ENCODE peak calls at places on chromosome 15, in seven cellular contexts. U is Peyer's patch, Y is heart left ventricle, K is endothelial cell of umbilical vein, F is HepG2, D is adrenal gland, S is uterus. A is an unnamed sample.

GRCh38 chr15:96560246-96560895 is 229.9 kb downstream of the NR2F2 start:
- DNase-seq in U (no peak), Y (no peak), K (no peak), F (no peak), D (no peak), S (no peak), A (no peak)

GRCh38 chr15:82873000-82873680 is 63.7 kb downstream of the WHAMM start:
- DNase-seq in U (no peak), Y (no peak), K (no peak), F (no peak), D (no peak), S (no peak), A (no peak)

GRCh38 chr15:71755571-71755970 is 54.8 kb upstream of the NR2E3 start:
- DNase-seq in U (no peak), Y (no peak), K (peak), F (no peak), D (no peak), S (no peak), A (no peak)

GRCh38 chr15:78034495-78035191 is 42.9 kb downstream of the TBC1D2B start:
- DNase-seq in U (no peak), Y (no peak), K (peak), F (no peak), D (no peak), S (no peak), A (peak)

GRCh38 chr15:45588199-45588910 is 1.2 kb downstream of the BLOC1S6 start:
- DNase-seq in U (no peak), Y (no peak), K (peak), F (peak), D (no peak), S (no peak), A (peak)

GRCh38 chr15:65655026-65655425 is 33.3 kb downstream of the SLC24A1 start:
- DNase-seq in U (no peak), Y (no peak), K (no peak), F (peak), D (no peak), S (no peak), A (no peak)

GRCh38 chr15:37095993-37096877 is 4.1 kb downstream of the MEIS2 start:
- DNase-seq in U (no peak), Y (no peak), K (peak), F (no peak), D (peak), S (peak), A (no peak)

GRCh38 chr15:71302861-71303410 is 187.7 kb downstream of the THSD4 start:
- DNase-seq in U (no peak), Y (no peak), K (no peak), F (no peak), D (no peak), S (no peak), A (no peak)

GRCh38 chr15:31327674-31328424 is 1.2 kb downstream of the KLF13 start:
- DNase-seq in U (peak), Y (peak), K (peak), F (peak), D (peak), S (peak), A (peak)

GRCh38 chr15:82810061-82810862 is 834 bp downstream of the WHAMM start:
- DNase-seq in U (peak), Y (peak), K (peak), F (peak), D (peak), S (peak), A (peak)

GRCh38 chr15:48313216-48313615 is 18.0 kb upstream of the DUT start:
- DNase-seq in U (no peak), Y (no peak), K (no peak), F (no peak), D (no peak), S (no peak), A (no peak)

GRCh38 chr15:63283126-63283525 is 5.7 kb downstream of the APH1B start:
- DNase-seq in U (no peak), Y (no peak), K (no peak), F (no peak), D (peak), S (no peak), A (no peak)

GRCh38 chr15:70585707-70586034 is 177.7 kb downstream of the UACA start:
- DNase-seq in U (no peak), Y (no peak), K (no peak), F (peak), D (no peak), S (no peak), A (no peak)

GRCh38 chr15:55255714-55256113 is 33.9 kb downstream of the RAB27A start:
- DNase-seq in U (no peak), Y (no peak), K (peak), F (no peak), D (no peak), S (no peak), A (peak)

GRCh38 chr15:31867536-31868442 is 162.5 kb upstream of the CHRNA7 start:
- DNase-seq in U (peak), Y (peak), K (peak), F (peak), D (peak), S (peak), A (peak)

DNA sequence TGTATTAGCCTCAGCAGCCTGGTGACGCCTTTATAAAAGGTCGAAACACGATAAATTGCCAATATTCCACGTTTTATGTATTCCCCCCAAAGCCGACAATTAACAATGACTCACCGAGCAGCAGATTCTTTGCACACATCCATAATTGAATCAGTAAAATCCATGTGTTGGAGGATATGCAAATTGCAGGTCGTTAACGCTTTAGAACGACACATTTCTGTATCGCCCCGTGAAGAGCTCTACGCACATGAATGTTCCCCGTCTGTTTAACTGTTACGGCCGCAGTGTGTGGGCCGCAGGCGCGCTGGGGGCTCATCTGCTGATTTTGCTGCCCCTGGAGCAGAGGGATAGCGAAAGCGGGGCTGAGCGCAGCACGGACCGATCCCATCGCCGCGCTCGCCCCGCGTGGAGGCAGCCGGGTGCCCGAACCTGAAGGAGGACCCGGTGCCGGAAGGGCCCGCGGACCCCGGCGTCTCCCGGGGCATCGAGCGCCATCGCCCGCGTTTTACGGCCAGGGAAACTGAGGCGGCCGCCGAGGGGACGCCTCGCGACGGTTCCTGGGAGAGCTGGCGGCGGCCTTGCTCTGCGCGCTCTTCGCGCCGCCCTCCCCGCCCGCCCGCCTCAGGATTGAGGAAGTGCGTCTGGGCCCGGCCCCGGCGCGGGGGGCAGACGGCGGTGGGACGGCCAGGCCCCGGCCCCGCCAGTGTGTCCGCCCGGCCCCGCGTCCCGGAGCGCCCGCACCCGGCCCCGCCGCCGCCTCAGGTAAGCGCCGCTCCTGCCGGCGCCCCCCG is at the start of gene LRRK1:
- DNase-seq in U (peak), Y (peak), K (peak), F (no peak), D (peak), S (no peak), A (peak)
- TF ChIP-seq POLR2A in U (peak), Y (no peak), K (peak), F (no peak), D (no peak), S (no peak), A (no peak)

GRCh38 chr15:95267476-95267875 is 1036.1 kb downstream of the MCTP2 start:
- DNase-seq in U (no peak), Y (no peak), K (no peak), F (no peak), D (no peak), S (peak), A (no peak)
- TF ChIP-seq POLR2A in U (no peak), Y (no peak), K (no peak), F (no peak), D (no peak), S (no peak), A (no peak)

GRCh38 chr15:90001062-90001682 is at the start of gene ZNF710:
- DNase-seq in U (peak), Y (peak), K (peak), F (no peak), D (peak), S (peak), A (peak)

GRCh38 chr15:89998923-89999675 is 2.0 kb upstream of the ZNF710 start:
- DNase-seq in U (no peak), Y (no peak), K (no peak), F (no peak), D (no peak), S (no peak), A (no peak)

GRCh38 chr15:89999676-90000174 is 1.4 kb upstream of the ZNF710 start:
- DNase-seq in U (no peak), Y (peak), K (no peak), F (no peak), D (no peak), S (peak), A (peak)

GRCh38 chr15:90001683-90002427 is 731 bp downstream of the ZNF710 start:
- DNase-seq in U (peak), Y (peak), K (no peak), F (peak), D (peak), S (peak), A (peak)

GRCh38 chr15:90000175-90000923 is 775 bp upstream of the ZNF710 start:
- DNase-seq in U (peak), Y (peak), K (peak), F (no peak), D (peak), S (peak), A (peak)
- TF ChIP-seq POLR2A in U (no peak), Y (no peak), K (no peak), F (no peak), D (no peak), S (no peak), A (no peak)

GRCh38 chr15:40807028-40807887 is at the start of the genes DNAJC17 and ZFYVE19:
- DNase-seq in U (peak), Y (peak), K (peak), F (peak), D (peak), S (peak), A (peak)
- TF ChIP-seq POLR2A in U (peak), Y (no peak), K (peak), F (peak), D (peak), S (peak), A (peak)

DNA sequence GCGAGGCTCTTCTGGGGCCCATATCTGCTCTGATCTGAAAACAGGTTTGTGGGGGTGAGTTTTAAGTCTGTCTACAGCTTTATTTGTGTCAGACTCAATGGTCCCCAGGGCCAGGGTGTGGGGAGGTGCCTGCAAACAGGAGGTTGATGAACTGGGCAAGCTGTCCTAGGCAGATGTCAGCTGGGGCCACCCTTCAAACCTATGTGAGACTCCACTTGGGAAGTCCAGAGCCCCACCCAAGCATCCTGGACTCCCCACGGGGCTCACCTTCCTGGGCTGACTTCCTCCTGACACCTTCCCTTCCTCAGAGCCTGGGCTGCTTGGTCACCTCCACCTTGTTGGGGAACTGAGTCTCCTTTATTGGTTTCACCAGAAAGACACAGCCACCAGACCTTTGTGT is 8.6 kb upstream of the LYSMD4 start:
- DNase-seq in U (no peak), Y (no peak), K (no peak), F (no peak), D (no peak), S (no peak), A (no peak)
- TF ChIP-seq POLR2A in U (no peak), Y (no peak), K (no peak), F (no peak), D (no peak), S (no peak), A (no peak)

DNA sequence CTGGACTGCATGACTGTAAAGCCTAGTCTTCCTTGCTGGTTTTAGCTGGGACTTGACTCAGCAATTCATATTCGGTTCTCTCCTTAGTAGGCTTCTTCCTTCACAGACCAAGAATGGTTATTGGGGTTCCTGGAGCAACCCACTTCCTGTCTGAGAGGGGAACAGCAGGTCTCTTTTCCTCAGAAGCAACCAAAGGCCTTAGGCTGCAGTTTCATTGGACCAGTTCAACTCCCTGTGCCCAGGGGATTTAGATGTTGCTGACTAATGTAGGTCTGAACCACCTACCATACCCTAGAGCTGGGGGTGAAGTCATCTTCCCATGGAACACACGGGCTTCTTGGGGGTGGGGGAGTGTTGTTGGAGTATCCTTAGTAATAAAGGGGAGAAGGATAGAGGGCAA is 84.0 kb upstream of the SKOR1 start:
- DNase-seq in U (no peak), Y (no peak), K (no peak), F (no peak), D (no peak), S (no peak), A (no peak)
- TF ChIP-seq POLR2A in U (no peak), Y (no peak), K (no peak), F (no peak), D (no peak), S (no peak), A (no peak)

GRCh38 chr15:52251144-52251860 is 44.3 kb downstream of the MYO5C start:
- DNase-seq in U (no peak), Y (no peak), K (no peak), F (peak), D (no peak), S (no peak), A (no peak)

GRCh38 chr15:52255935-52256334 is 39.7 kb downstream of the MYO5C start:
- DNase-seq in U (no peak), Y (no peak), K (no peak), F (no peak), D (no peak), S (no peak), A (no peak)

GRCh38 chr15:52255008-52255407 is 40.6 kb downstream of the MYO5C start:
- DNase-seq in U (no peak), Y (no peak), K (peak), F (no peak), D (no peak), S (no peak), A (no peak)

GRCh38 chr15:52254331-52254730 is 41.3 kb downstream of the MYO5C start:
- DNase-seq in U (no peak), Y (no peak), K (peak), F (no peak), D (no peak), S (no peak), A (no peak)

GRCh38 chr15:52252781-52253180 is 42.8 kb downstream of the MYO5C start:
- DNase-seq in U (no peak), Y (no peak), K (peak), F (peak), D (no peak), S (no peak), A (no peak)
- TF ChIP-seq POLR2A in U (no peak), Y (no peak), K (peak), F (no peak), D (no peak), S (no peak), A (no peak)

DNA sequence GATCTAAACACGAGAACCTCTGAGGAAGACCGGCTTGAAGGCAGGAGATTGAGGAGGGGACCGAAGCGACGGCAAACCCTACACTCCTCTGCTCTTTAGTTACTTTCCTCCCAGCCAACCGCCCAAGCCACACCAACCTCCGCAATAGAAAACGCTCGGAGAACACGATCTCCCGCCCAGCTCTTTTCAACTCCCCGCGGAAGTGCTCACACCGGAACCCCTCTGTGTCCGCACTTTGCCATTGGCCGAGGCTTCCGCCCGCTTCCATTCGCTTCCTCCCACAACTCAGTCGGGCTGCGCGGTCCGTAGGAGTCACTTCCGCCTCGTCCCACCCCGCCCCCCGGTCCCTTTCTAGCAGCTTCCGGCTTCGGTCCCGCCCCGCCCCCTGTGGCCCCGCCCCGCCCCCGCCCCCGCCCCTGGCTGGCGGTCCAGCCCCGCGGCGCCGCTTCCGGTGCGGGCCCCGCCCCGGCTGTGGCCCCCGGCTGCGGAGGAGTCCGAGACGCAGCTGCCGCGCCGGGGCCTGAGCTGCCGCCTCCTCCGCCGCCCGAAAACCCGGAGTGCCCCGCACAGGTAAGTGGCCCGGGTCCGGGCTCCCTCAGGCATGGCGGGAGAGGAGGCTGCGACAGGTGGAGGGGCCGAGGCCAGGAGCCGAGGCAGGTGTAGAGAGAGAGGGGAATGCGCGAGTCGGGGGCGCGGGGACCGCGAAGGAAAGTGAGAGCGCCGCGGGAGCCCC is at the start of gene ARID3B:
- DNase-seq in U (peak), Y (peak), K (peak), F (peak), D (peak), S (peak), A (peak)
- TF ChIP-seq POLR2A in U (peak), Y (no peak), K (peak), F (peak), D (peak), S (no peak), A (peak)

GRCh38 chr15:68820205-68820588 is 498 bp downstream of the ANP32A start:
- DNase-seq in U (peak), Y (peak), K (peak), F (peak), D (peak), S (peak), A (peak)

GRCh38 chr15:68818088-68818670 is 2.5 kb downstream of the ANP32A start:
- DNase-seq in U (peak), Y (peak), K (peak), F (peak), D (peak), S (peak), A (peak)

GRCh38 chr15:68820589-68821189 is at the start of gene ANP32A:
- DNase-seq in U (peak), Y (peak), K (peak), F (peak), D (peak), S (peak), A (peak)

GRCh38 chr15:68818671-68819450 is 1.8 kb downstream of the ANP32A start:
- DNase-seq in U (peak), Y (peak), K (peak), F (peak), D (peak), S (peak), A (peak)

GRCh38 chr15:68819451-68820204 is 1.1 kb downstream of the ANP32A start:
- DNase-seq in U (peak), Y (peak), K (peak), F (peak), D (peak), S (peak), A (peak)
- TF ChIP-seq POLR2A in U (no peak), Y (no peak), K (no peak), F (peak), D (peak), S (peak), A (peak)

A was measured in erythroblast.